ENCODE peak calls at places on chromosomes 11 and 22, in five cellular contexts. One of them, this sample, is unnamed.

GRCh38 chr22:30857103-30857502 is 111.5 kb downstream of the MORC2 start:
- DNase-seq in osteocyte: peak; percentile 76
- DNase-seq in cardiac muscle cell: no peak
- DNase-seq in NB4: no peak
- DNase-seq in epithelial cell of esophagus: no peak
- DNase-seq in this sample: no peak

GRCh38 chr22:48765595-48765994 is 1062.1 kb downstream of the BRD1 start:
- DNase-seq in osteocyte: no peak
- DNase-seq in cardiac muscle cell: no peak
- DNase-seq in epithelial cell of esophagus: no peak
- DNase-seq in NB4: no peak
- DNase-seq in this sample: no peak

GRCh38 chr22:29487587-29487986 is 7.6 kb downstream of the NEFH start:
- DNase-seq in osteocyte: no peak
- DNase-seq in cardiac muscle cell: no peak
- DNase-seq in epithelial cell of esophagus: no peak
- DNase-seq in NB4: no peak
- DNase-seq in this sample: no peak

GRCh38 chr11:15412054-15412453 is 297.3 kb downstream of the INSC start:
- DNase-seq in osteocyte: no peak
- DNase-seq in NB4: no peak
- DNase-seq in cardiac muscle cell: no peak
- DNase-seq in epithelial cell of esophagus: peak; percentile 4
- DNase-seq in this sample: no peak

GRCh38 chr11:67020949-67021348 is 2.0 kb upstream of the SYT12 start:
- DNase-seq in osteocyte: no peak
- DNase-seq in NB4: no peak
- DNase-seq in epithelial cell of esophagus: no peak
- DNase-seq in cardiac muscle cell: no peak
- DNase-seq in this sample: no peak

GRCh38 chr22:24553597-24554315 is 1.2 kb downstream of the GUCD1 start:
- DNase-seq in osteocyte: no peak
- DNase-seq in cardiac muscle cell: no peak
- DNase-seq in NB4: peak; percentile 22
- DNase-seq in epithelial cell of esophagus: peak; percentile 37
- DNase-seq in this sample: peak; percentile 8

GRCh38 chr11:27390318-27390958 is 27.4 kb upstream of the CCDC34 start:
- DNase-seq in epithelial cell of esophagus: no peak
- DNase-seq in NB4: no peak
- DNase-seq in osteocyte: no peak
- DNase-seq in cardiac muscle cell: no peak
- DNase-seq in this sample: no peak

GRCh38 chr11:35362571-35362980 is 56.8 kb downstream of the SLC1A2 start:
- DNase-seq in osteocyte: no peak
- DNase-seq in NB4: no peak
- DNase-seq in epithelial cell of esophagus: peak; percentile 35
- DNase-seq in cardiac muscle cell: no peak
- DNase-seq in this sample: no peak

GRCh38 chr11:96019810-96020747 is 96.2 kb upstream of the MTMR2 start:
- DNase-seq in cardiac muscle cell: no peak
- DNase-seq in epithelial cell of esophagus: no peak
- DNase-seq in osteocyte: no peak
- DNase-seq in NB4: no peak
- DNase-seq in this sample: no peak

GRCh38 chr22:44225091-44225689 is 44.5 kb downstream of the PARVG start:
- DNase-seq in NB4: no peak
- DNase-seq in epithelial cell of esophagus: no peak
- DNase-seq in osteocyte: peak; percentile 75
- DNase-seq in cardiac muscle cell: no peak
- DNase-seq in this sample: no peak

GRCh38 chr22:28955817-28956216 is 72.4 kb downstream of the ZNRF3 start:
- DNase-seq in cardiac muscle cell: no peak
- DNase-seq in epithelial cell of esophagus: no peak
- DNase-seq in NB4: peak; percentile 98
- DNase-seq in osteocyte: no peak
- DNase-seq in this sample: no peak

GRCh38 chr11:61793084-61793828 is 545 bp downstream of the FEN1 start:
- DNase-seq in NB4: peak; percentile 48
- DNase-seq in osteocyte: no peak
- DNase-seq in cardiac muscle cell: no peak
- DNase-seq in epithelial cell of esophagus: peak; percentile 11
- DNase-seq in this sample: no peak

GRCh38 chr11:61793829-61794204 is 1.1 kb downstream of the FEN1 start:
- DNase-seq in NB4: no peak
- DNase-seq in osteocyte: no peak
- DNase-seq in epithelial cell of esophagus: no peak
- DNase-seq in cardiac muscle cell: no peak
- DNase-seq in this sample: no peak

GRCh38 chr11:61791737-61792309 is 576 bp downstream of the TMEM258 start:
- DNase-seq in NB4: peak; percentile 74
- DNase-seq in osteocyte: no peak
- DNase-seq in epithelial cell of esophagus: peak; percentile 81
- DNase-seq in cardiac muscle cell: peak; percentile 96
- DNase-seq in this sample: peak; percentile 71

GRCh38 chr11:61794579-61794978 is 1.9 kb downstream of the FEN1 start:
- DNase-seq in epithelial cell of esophagus: no peak
- DNase-seq in cardiac muscle cell: no peak
- DNase-seq in NB4: no peak
- DNase-seq in osteocyte: no peak
- DNase-seq in this sample: no peak

GRCh38 chr11:61792310-61793083 is at the start of the genes FEN1 and TMEM258:
- DNase-seq in epithelial cell of esophagus: peak; percentile 97
- DNase-seq in cardiac muscle cell: peak; percentile 94
- DNase-seq in osteocyte: peak; percentile 96
- DNase-seq in NB4: peak; percentile 95
- DNase-seq in this sample: peak; percentile 89
- TF ChIP-seq CTCF in epithelial cell of esophagus: no peak
- TF ChIP-seq CTCF in cardiac muscle cell: no peak
- TF ChIP-seq CTCF in osteocyte: no peak
- TF ChIP-seq CTCF in NB4: no peak
- TF ChIP-seq CTCF in this sample: no peak

DNA sequence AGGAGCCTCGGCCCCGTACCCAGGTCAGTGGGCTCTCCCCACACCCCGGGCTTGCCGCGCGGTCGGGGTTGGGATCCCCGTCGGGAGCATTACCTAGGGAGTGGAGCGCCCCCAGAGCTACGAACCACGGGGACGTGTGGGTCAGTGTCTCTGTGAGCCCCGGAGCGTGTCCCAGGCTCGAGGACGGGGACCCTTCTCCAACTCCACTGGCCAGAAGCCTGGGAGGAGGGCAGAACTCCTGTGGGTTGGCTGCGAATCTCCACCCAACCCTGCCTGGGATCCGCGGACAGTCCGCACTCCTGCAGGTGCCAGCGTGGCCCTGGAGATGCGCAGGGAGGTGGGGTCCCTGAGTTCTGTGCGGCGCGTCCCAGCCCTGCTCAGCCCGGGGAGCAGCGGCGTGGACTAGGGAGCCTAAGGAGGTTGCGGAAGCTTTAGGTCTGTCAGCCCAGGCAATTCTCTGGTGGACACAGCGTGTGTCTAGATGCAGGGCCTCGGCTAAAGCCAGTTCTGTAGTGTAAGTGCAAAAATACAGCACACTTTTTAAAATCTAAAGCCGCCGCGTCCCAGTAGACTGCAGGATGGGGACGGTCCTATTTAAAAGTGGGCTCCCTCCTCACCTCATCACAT is 413 bp downstream of the PPFIBP2 start:
- DNase-seq in epithelial cell of esophagus: no peak
- DNase-seq in cardiac muscle cell: no peak
- DNase-seq in osteocyte: no peak
- DNase-seq in NB4: peak; percentile 64
- DNase-seq in this sample: no peak
- TF ChIP-seq CTCF in epithelial cell of esophagus: no peak
- TF ChIP-seq CTCF in cardiac muscle cell: no peak
- TF ChIP-seq CTCF in osteocyte: no peak
- TF ChIP-seq CTCF in NB4: no peak
- TF ChIP-seq CTCF in this sample: no peak

DNA sequence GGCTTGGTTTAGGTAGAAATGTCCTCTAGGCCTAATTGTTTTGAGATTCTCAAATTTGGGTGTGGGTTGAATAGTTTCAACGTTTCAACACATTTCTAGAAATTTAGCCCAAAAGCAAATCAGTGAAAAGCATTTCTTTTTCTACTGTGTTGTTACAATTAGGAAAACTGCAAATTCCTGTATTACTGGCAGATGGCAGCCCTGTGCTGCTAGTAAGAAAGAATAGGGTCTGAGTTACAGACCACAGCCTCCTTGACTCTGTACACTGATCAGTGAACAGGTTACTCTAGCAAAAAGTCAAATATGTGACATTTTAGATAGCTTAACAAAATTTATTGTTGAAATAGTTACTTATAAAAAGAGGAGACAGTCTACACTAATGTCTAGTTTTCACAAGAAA is 703.0 kb downstream of the JRKL start:
- DNase-seq in NB4: no peak
- DNase-seq in cardiac muscle cell: no peak
- DNase-seq in epithelial cell of esophagus: no peak
- DNase-seq in osteocyte: no peak
- DNase-seq in this sample: no peak
- TF ChIP-seq CTCF in NB4: no peak
- TF ChIP-seq CTCF in cardiac muscle cell: no peak
- TF ChIP-seq CTCF in epithelial cell of esophagus: no peak
- TF ChIP-seq CTCF in osteocyte: no peak
- TF ChIP-seq CTCF in this sample: no peak

GRCh38 chr22:45867118-45867905 is 109.7 kb downstream of the WNT7B start:
- DNase-seq in cardiac muscle cell: peak; percentile 49
- DNase-seq in NB4: no peak
- DNase-seq in osteocyte: no peak
- DNase-seq in epithelial cell of esophagus: no peak
- DNase-seq in this sample: no peak
- TF ChIP-seq CTCF in cardiac muscle cell: peak; percentile 29
- TF ChIP-seq CTCF in NB4: no peak
- TF ChIP-seq CTCF in osteocyte: peak; percentile 9
- TF ChIP-seq CTCF in epithelial cell of esophagus: no peak
- TF ChIP-seq CTCF in this sample: peak; percentile 35

GRCh38 chr22:26674211-26675190 is 17.1 kb downstream of the MIAT start:
- DNase-seq in osteocyte: no peak
- DNase-seq in epithelial cell of esophagus: peak; percentile 38
- DNase-seq in NB4: no peak
- DNase-seq in cardiac muscle cell: no peak
- DNase-seq in this sample: no peak
- TF ChIP-seq CTCF in osteocyte: no peak
- TF ChIP-seq CTCF in epithelial cell of esophagus: no peak
- TF ChIP-seq CTCF in NB4: no peak
- TF ChIP-seq CTCF in cardiac muscle cell: no peak
- TF ChIP-seq CTCF in this sample: no peak

GRCh38 chr11:124329787-124330478 is 9.9 kb upstream of the OR8D2 start:
- DNase-seq in NB4: peak; percentile 42
- DNase-seq in cardiac muscle cell: no peak
- DNase-seq in epithelial cell of esophagus: peak; percentile 1
- DNase-seq in osteocyte: no peak
- DNase-seq in this sample: no peak
- TF ChIP-seq CTCF in NB4: no peak
- TF ChIP-seq CTCF in cardiac muscle cell: no peak
- TF ChIP-seq CTCF in epithelial cell of esophagus: no peak
- TF ChIP-seq CTCF in osteocyte: no peak
- TF ChIP-seq CTCF in this sample: no peak

GRCh38 chr22:49930128-49930527 is 11.7 kb downstream of the CRELD2 start:
- DNase-seq in epithelial cell of esophagus: no peak
- DNase-seq in cardiac muscle cell: no peak
- DNase-seq in osteocyte: no peak
- DNase-seq in NB4: no peak
- DNase-seq in this sample: no peak

GRCh38 chr22:49928571-49929552 is 10.4 kb downstream of the CRELD2 start:
- DNase-seq in NB4: no peak
- DNase-seq in cardiac muscle cell: no peak
- DNase-seq in osteocyte: no peak
- DNase-seq in epithelial cell of esophagus: no peak
- DNase-seq in this sample: no peak

GRCh38 chr22:49929553-49929979 is 11.1 kb downstream of the CRELD2 start:
- DNase-seq in NB4: peak; percentile 66
- DNase-seq in epithelial cell of esophagus: peak; percentile 47
- DNase-seq in cardiac muscle cell: peak; percentile 53
- DNase-seq in osteocyte: no peak
- DNase-seq in this sample: peak; percentile 65

GRCh38 chr22:49931863-49932262 is 13.4 kb downstream of the CRELD2 start:
- DNase-seq in osteocyte: no peak
- DNase-seq in epithelial cell of esophagus: no peak
- DNase-seq in cardiac muscle cell: no peak
- DNase-seq in NB4: no peak
- DNase-seq in this sample: no peak

DNA sequence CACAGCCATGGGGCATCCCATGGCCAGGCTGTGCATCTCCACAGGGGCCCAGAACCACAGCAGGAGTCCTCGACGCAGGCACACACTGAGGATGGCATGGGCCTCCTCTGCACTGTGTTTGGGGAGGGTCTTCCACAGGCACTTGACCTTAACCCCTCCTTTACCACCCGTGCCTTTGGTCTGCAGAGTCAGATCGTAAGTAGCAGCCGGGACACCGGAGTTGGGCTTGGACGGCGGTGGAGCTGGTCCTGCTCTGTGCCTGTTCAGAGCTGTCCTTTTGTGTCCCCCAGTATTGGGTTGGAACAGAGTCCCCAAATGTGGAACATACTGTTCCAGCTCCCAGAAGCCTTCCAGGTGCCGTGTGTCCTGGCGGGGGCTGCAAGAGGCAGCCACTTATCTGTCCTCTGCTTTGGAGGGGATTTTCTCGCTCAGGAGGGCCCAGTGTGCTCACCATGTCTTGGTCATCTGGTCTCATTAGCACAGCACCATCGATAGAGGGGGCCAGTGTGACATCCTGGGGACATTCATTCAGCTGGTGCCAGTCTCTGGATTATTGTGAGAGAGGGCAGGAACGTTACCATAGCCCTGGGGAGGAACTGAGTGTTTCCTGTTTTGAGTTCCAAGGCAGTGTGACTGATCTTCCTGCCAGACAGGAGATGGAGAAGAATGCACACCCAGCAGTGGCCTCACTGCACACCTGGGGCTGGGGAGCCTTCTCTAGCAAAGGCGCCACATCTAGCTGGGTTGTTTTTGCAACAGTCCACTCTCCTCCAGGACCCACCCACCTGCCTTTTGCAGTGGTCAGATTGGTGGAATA is 12.4 kb downstream of the CRELD2 start:
- DNase-seq in NB4: peak; percentile 91
- DNase-seq in osteocyte: no peak
- DNase-seq in cardiac muscle cell: peak; percentile 59
- DNase-seq in epithelial cell of esophagus: peak; percentile 79
- DNase-seq in this sample: no peak
- TF ChIP-seq CTCF in NB4: peak; percentile 84
- TF ChIP-seq CTCF in osteocyte: peak; percentile 63
- TF ChIP-seq CTCF in cardiac muscle cell: peak; percentile 43
- TF ChIP-seq CTCF in epithelial cell of esophagus: peak; percentile 55
- TF ChIP-seq CTCF in this sample: peak; percentile 63

GRCh38 chr11:127307700-127308099 is 307.1 kb upstream of the KIRREL3 start:
- DNase-seq in osteocyte: no peak
- DNase-seq in epithelial cell of esophagus: no peak
- DNase-seq in NB4: no peak
- DNase-seq in cardiac muscle cell: no peak
- DNase-seq in this sample: no peak

GRCh38 chr11:127308291-127308690 is 307.7 kb upstream of the KIRREL3 start:
- DNase-seq in epithelial cell of esophagus: no peak
- DNase-seq in osteocyte: no peak
- DNase-seq in cardiac muscle cell: no peak
- DNase-seq in NB4: no peak
- DNase-seq in this sample: no peak
- TF ChIP-seq CTCF in epithelial cell of esophagus: no peak
- TF ChIP-seq CTCF in osteocyte: no peak
- TF ChIP-seq CTCF in cardiac muscle cell: no peak
- TF ChIP-seq CTCF in NB4: no peak
- TF ChIP-seq CTCF in this sample: no peak

GRCh38 chr11:62713343-62713742 is 5.9 kb downstream of the GNG3 start:
- DNase-seq in cardiac muscle cell: no peak
- DNase-seq in osteocyte: no peak
- DNase-seq in epithelial cell of esophagus: no peak
- DNase-seq in NB4: no peak
- DNase-seq in this sample: no peak
- TF ChIP-seq CTCF in cardiac muscle cell: no peak
- TF ChIP-seq CTCF in osteocyte: no peak
- TF ChIP-seq CTCF in epithelial cell of esophagus: no peak
- TF ChIP-seq CTCF in NB4: no peak
- TF ChIP-seq CTCF in this sample: no peak

This sample was measured in RWPE1.